ENCODE peak calls at places on chromosomes 4 and X, in eight cellular contexts. D is naive thymus-derived CD8-positive, alpha-beta T cell; Z is AG20443; P is stimulated activated CD8-positive, alpha-beta memory T cell treated with anti-CD3 and anti-CD28 coated beads, Interleukin-15, amount 100 ng/mL, for 1 hour; T is NCI-H2081; U is spleen; S is NCI-H1092 treated with DMSO at 0.1 percent for 48 hours; W is activated T-helper 2 cell treated with anti-CD3 and anti-CD28 coated beads, Interferon-gamma antibody, Interleukin-2, Interleukin-4, amounts not matched to agents 10 μg/mL and 5 μg/mL and 100 μg/mL, durations not matched to agents 14 hours and 24 hours and 36 hours. O is an unnamed sample.

GRCh38 chrX:32530802-32531403 is 680.4 kb downstream of the DMD start:
- DNase-seq in T (peak; percentile 64), P (no peak), Z (peak; percentile 8), D (peak; percentile 5), U (no peak), S (peak; percentile 10), W (no peak), O (peak; percentile 54)

GRCh38 chrX:115898382-115899001 is 272.1 kb upstream of the AGTR2 start:
- DNase-seq in S (peak; percentile 59), W (no peak), U (peak; percentile 83), Z (no peak), T (peak; percentile 51), P (no peak), D (peak; percentile 55), O (no peak)

GRCh38 chr4:2432991-2433530 is 14.3 kb downstream of the CFAP99 start:
- DNase-seq in W (no peak), D (no peak), Z (peak; percentile 69), T (no peak), P (no peak), S (no peak), U (peak; percentile 65), O (no peak)

GRCh38 chrX:18415386-18415785 is 10.0 kb upstream of the CDKL5 start:
- DNase-seq in P (no peak), W (no peak), S (no peak), T (no peak), U (no peak), D (no peak), Z (no peak), O (no peak)

GRCh38 chr4:7713757-7714156 is 225.9 kb downstream of the AFAP1 start:
- DNase-seq in P (no peak), Z (no peak), D (no peak), U (no peak), S (no peak), W (no peak), T (no peak), O (no peak)

GRCh38 chrX:357693-358471 is 28.8 kb downstream of the PPP2R3B start:
- DNase-seq in T (no peak), D (peak; percentile 56), S (no peak), W (peak; percentile 26), Z (no peak), U (peak; percentile 78), P (peak; percentile 13), O (no peak)

GRCh38 chr4:173748353-173748752 is 218.3 kb upstream of the HAND2 start:
- DNase-seq in D (no peak), P (no peak), T (no peak), Z (no peak), S (no peak), U (no peak), W (no peak), O (no peak)

GRCh38 chrX:27336466-27337091 is 126.6 kb downstream of the PPP4R3C start:
- DNase-seq in T (peak; percentile 76), W (peak; percentile 9), D (no peak), S (peak; percentile 23), U (peak; percentile 74), Z (peak; percentile 8), P (no peak), O (peak; percentile 22)

GRCh38 chrX:87517571-87518141 is at the start of gene KLHL4:
- DNase-seq in U (no peak), D (no peak), Z (no peak), S (no peak), T (peak; percentile 72), W (no peak), P (no peak), O (no peak)

GRCh38 chrX:136856527-136856926 is 24.0 kb downstream of the RBMX start:
- DNase-seq in P (no peak), U (no peak), Z (no peak), D (no peak), W (no peak), S (no peak), T (no peak), O (no peak)

GRCh38 chr4:1358421-1359160 is 11.6 kb downstream of the UVSSA start:
- DNase-seq in U (no peak), D (no peak), T (no peak), Z (no peak), P (no peak), W (no peak), S (no peak), O (no peak)

GRCh38 chrX:101377542-101377941 is 8.4 kb downstream of the BTK start:
- DNase-seq in Z (no peak), D (no peak), S (no peak), U (no peak), T (no peak), P (no peak), W (no peak), O (no peak)

GRCh38 chr4:146957252-146957651 is 11.6 kb upstream of the TTC29 start:
- DNase-seq in W (no peak), S (no peak), T (no peak), D (no peak), U (no peak), Z (peak; percentile 52), P (no peak), O (no peak)

GRCh38 chr4:88291003-88291402 is 6.6 kb upstream of the PPM1K start:
- DNase-seq in S (no peak), W (no peak), U (no peak), Z (peak; percentile 25), D (no peak), P (no peak), T (no peak), O (no peak)

GRCh38 chr4:143441678-143442077 is 71.8 kb upstream of the SMARCA5 start:
- DNase-seq in Z (no peak), W (no peak), T (peak; percentile 17), S (no peak), D (no peak), P (no peak), U (no peak), O (no peak)

GRCh38 chrX:130896026-130896425 is 7.0 kb downstream of the ENOX2 start:
- DNase-seq in S (no peak), U (no peak), W (no peak), D (no peak), Z (no peak), T (no peak), P (no peak), O (no peak)

GRCh38 chrX:46400530-46400929 is 144.7 kb downstream of the ZNF674 start:
- DNase-seq in P (no peak), D (no peak), S (no peak), W (no peak), U (no peak), T (no peak), Z (no peak), O (no peak)

GRCh38 chr4:40702137-40702799 is 47.5 kb upstream of the NSUN7 start:
- DNase-seq in S (no peak), P (no peak), D (no peak), Z (no peak), T (no peak), W (no peak), U (no peak), O (no peak)

GRCh38 chrX:79601336-79602131 is 234.4 kb upstream of the ITM2A start:
- DNase-seq in U (no peak), D (no peak), Z (no peak), S (no peak), T (no peak), W (no peak), P (no peak), O (no peak)

GRCh38 chrX:150635952-150636351 is 57.2 kb upstream of the MTMR1 start:
- DNase-seq in W (no peak), D (no peak), T (no peak), P (no peak), Z (peak; percentile 60), U (no peak), S (no peak), O (no peak)

GRCh38 chrX:37378830-37379229 is 29.7 kb downstream of the PRRG1 start:
- DNase-seq in W (no peak), P (no peak), T (no peak), S (no peak), Z (no peak), D (no peak), U (no peak), O (no peak)